ENCODE peak calls at places on chromosome 19, in seven cellular contexts. C is T-helper 2 cell, E is right cardiac atrium, M is NCI-H1417 treated with DMSO at 0.1 percent for 48 hours, I is astrocyte of the hippocampus, T is HCEC 1CT, G is aorta. P is an unnamed sample.

GRCh38 chr19:15815306-15815705 is at the start of gene OR10H1:
- DNase-seq in I (no peak), M (no peak), E (no peak), C (no peak), G (no peak), T (no peak), P (no peak)

GRCh38 chr19:16040642-16041041 is 35.7 kb upstream of the TPM4 start:
- DNase-seq in G (no peak), E (no peak), T (peak), I (no peak), M (no peak), C (no peak), P (no peak)

GRCh38 chr19:17357078-17357666 is 19.8 kb downstream of the GTPBP3 start:
- DNase-seq in C (no peak), T (no peak), I (no peak), M (no peak), E (peak), G (no peak), P (no peak)

GRCh38 chr19:13978306-13978705 is 26.0 kb downstream of the DCAF15 start:
- DNase-seq in M (no peak), G (peak), C (no peak), T (no peak), I (peak), E (peak), P (no peak)

GRCh38 chr19:5719961-5720790 is at the start of the genes CATSPERD and LONP1:
- DNase-seq in C (peak), E (peak), G (peak), T (peak), M (peak), I (peak), P (peak)

GRCh38 chr19:21084343-21084742 is 2.3 kb downstream of the ZNF714 start:
- DNase-seq in E (no peak), G (no peak), C (peak), M (no peak), I (peak), T (peak), P (no peak)

GRCh38 chr19:30338878-30339623 is 33.1 kb upstream of the ZNF536 start:
- DNase-seq in M (no peak), I (no peak), T (no peak), C (no peak), E (no peak), G (no peak), P (no peak)

GRCh38 chr19:33391631-33392249 is 18.2 kb downstream of the CEBPG start:
- DNase-seq in E (no peak), C (no peak), T (no peak), M (no peak), G (peak), I (no peak), P (no peak)

GRCh38 chr19:17576758-17577532 is 21.5 kb downstream of the COLGALT1 start:
- DNase-seq in I (no peak), G (no peak), C (peak), E (peak), T (no peak), M (no peak), P (peak)

GRCh38 chr19:55386515-55386947 is 799 bp downstream of the RPL28 start:
- DNase-seq in E (peak), G (no peak), C (peak), I (peak), M (no peak), T (no peak), P (no peak)

GRCh38 chr19:14248578-14249011 is 42.6 kb upstream of the ADGRL1 start:
- DNase-seq in T (no peak), I (peak), M (peak), E (peak), G (no peak), C (peak), P (no peak)

GRCh38 chr19:483332-484072 is 12.8 kb upstream of the MADCAM1 start:
- DNase-seq in T (no peak), G (no peak), E (no peak), I (no peak), M (no peak), C (no peak), P (no peak)

P was measured in germinal center.